ENCODE peak calls at places on chromosomes 4 and X, in nine cellular contexts. I, K, L, R, Q, D, U, T and A are unnamed samples.

GRCh38 chr4:73718375-73719373 is 21.7 kb upstream of the CXCL8 start:
- DNase-seq in L (no peak), Q (no peak), D (no peak), T (peak), K (no peak), I (peak), U (no peak), R (no peak), A (no peak)

GRCh38 chrX:15334561-15334960 is 762 bp downstream of the PIGA start:
- DNase-seq in U (no peak), I (no peak), D (no peak), R (peak), K (peak), L (no peak), Q (no peak), T (no peak), A (no peak)

GRCh38 chrX:2875798-2876399 is 47.2 kb downstream of the GYG2 start:
- DNase-seq in R (peak), Q (no peak), U (no peak), I (no peak), L (no peak), T (no peak), D (no peak), K (no peak), A (no peak)

GRCh38 chr4:6542951-6543350 is 32.0 kb upstream of the MAN2B2 start:
- DNase-seq in U (no peak), D (no peak), R (no peak), I (no peak), K (no peak), L (no peak), Q (no peak), T (no peak), A (no peak)

GRCh38 chr4:56908206-56909082 is 744 bp downstream of the REST start:
- DNase-seq in K (peak), I (peak), D (peak), U (peak), R (peak), Q (peak), T (no peak), L (no peak), A (peak)

GRCh38 chrX:24945009-24945408 is 70.8 kb downstream of the ARX start:
- DNase-seq in L (no peak), U (no peak), I (no peak), Q (no peak), D (no peak), K (no peak), R (no peak), T (no peak), A (no peak)

GRCh38 chrX:53445977-53446376 is 11.8 kb upstream of the HSD17B10 start:
- DNase-seq in L (peak), R (no peak), I (no peak), T (no peak), D (peak), U (peak), Q (peak), K (peak), A (no peak)

GRCh38 chrX:118637997-118638396 is 89.4 kb upstream of the IL13RA1 start:
- DNase-seq in R (no peak), U (no peak), L (no peak), Q (no peak), D (no peak), T (no peak), I (no peak), K (no peak), A (no peak)

GRCh38 chrX:154546354-154547244 is at the start of gene G6PD:
- DNase-seq in U (peak), D (peak), R (peak), K (peak), L (peak), Q (no peak), T (no peak), I (peak), A (peak)

GRCh38 chr4:87240341-87240740 is 19.9 kb upstream of the KLHL8 start:
- DNase-seq in K (no peak), I (no peak), U (no peak), Q (no peak), D (no peak), L (peak), R (no peak), T (no peak), A (no peak)

GRCh38 chrX:118976599-118977340 is 2.4 kb downstream of the LONRF3 start:
- DNase-seq in T (no peak), U (peak), R (peak), D (peak), I (peak), K (peak), Q (peak), L (peak), A (peak)

GRCh38 chr4:41160010-41160789 is 54.1 kb downstream of the APBB2 start:
- DNase-seq in Q (peak), R (peak), U (no peak), D (no peak), K (no peak), T (no peak), L (no peak), I (no peak), A (no peak)

GRCh38 chrX:19382500-19383145 is 38.9 kb downstream of the PDHA1 start:
- DNase-seq in R (peak), T (no peak), D (peak), I (peak), Q (peak), L (no peak), U (peak), K (peak), A (peak)

GRCh38 chrX:35622021-35622420 is 176.1 kb upstream of the MAGEB16 start:
- DNase-seq in T (no peak), U (no peak), I (no peak), Q (no peak), K (no peak), D (no peak), L (no peak), R (no peak), A (no peak)

GRCh38 chr4:109589119-109589518 is 29.1 kb downstream of the MCUB start:
- DNase-seq in I (no peak), D (no peak), U (no peak), K (no peak), Q (no peak), L (no peak), R (no peak), T (no peak), A (no peak)